ENCODE peak calls at places on chromosomes 16 and 17, in five cellular contexts. D is sigmoid colon, C is nephron progenitor cell, M is testis, T is AG04449. F is an unnamed sample.

GRCh38 chr16:10741844-10742243 is 1.8 kb upstream of the NUBP1 start:
- DNase-seq in D (peak; percentile 82), C (no peak), M (no peak), T (no peak), F (no peak)

GRCh38 chr16:30633526-30633925 is 17.2 kb upstream of the PRR14 start:
- DNase-seq in D (no peak), C (no peak), M (no peak), T (no peak), F (peak; percentile 21)

GRCh38 chr16:11679250-11679649 is 11.0 kb downstream of the SNN start:
- DNase-seq in D (peak; percentile 80), C (no peak), M (peak; percentile 47), T (no peak), F (peak; percentile 65)

GRCh38 chr16:85420501-85421337 is 192.4 kb upstream of the GSE1 start:
- DNase-seq in D (peak; percentile 72), C (peak; percentile 81), M (peak; percentile 67), T (no peak), F (peak; percentile 82)

GRCh38 chr17:32461853-32462617 is 17.7 kb downstream of the PSMD11 start:
- DNase-seq in D (no peak), C (peak; percentile 74), M (peak; percentile 70), T (no peak), F (no peak)

GRCh38 chr16:89785523-89786155 is 30.8 kb downstream of the FANCA start:
- DNase-seq in D (no peak), C (no peak), M (no peak), T (no peak), F (no peak)

GRCh38 chr17:65121368-65121767 is 15.8 kb upstream of the RGS9 start:
- DNase-seq in D (no peak), C (no peak), M (no peak), T (no peak), F (no peak)

GRCh38 chr17:1907818-1908698 is 78.3 kb downstream of the RPA1 start:
- DNase-seq in D (no peak), C (peak; percentile 57), M (peak; percentile 42), T (no peak), F (no peak)

GRCh38 chr17:57530508-57530907 is 214.6 kb downstream of the CCDC182 start:
- DNase-seq in D (no peak), C (no peak), M (no peak), T (no peak), F (no peak)

GRCh38 chr17:10992097-10992496 is 154.2 kb upstream of the PIRT start:
- DNase-seq in D (no peak), C (no peak), M (no peak), T (no peak), F (no peak)

GRCh38 chr17:78999947-79000395 is 9.6 kb downstream of the CANT1 start:
- DNase-seq in D (peak; percentile 35), C (no peak), M (no peak), T (no peak), F (no peak)

DNA sequence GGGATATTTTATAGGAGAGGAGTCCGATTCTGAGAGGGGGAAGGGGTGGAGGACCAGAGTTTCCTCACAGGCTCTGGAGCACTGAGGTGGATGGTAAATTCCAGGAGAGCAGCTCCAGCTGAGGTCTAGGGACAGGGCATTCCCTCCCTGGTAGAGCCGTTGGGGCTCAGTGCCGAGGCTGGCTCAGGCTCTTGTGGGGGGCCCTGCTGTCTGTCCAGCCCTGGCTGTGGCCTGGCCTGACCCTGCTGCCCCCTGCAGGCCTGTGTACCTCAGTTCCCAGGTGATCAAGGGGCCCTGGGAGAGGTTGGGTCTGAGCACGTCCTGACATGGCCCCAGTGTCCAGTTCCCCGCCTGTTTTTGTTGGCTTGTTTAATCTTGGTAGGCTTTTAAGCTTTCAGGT is 16.8 kb downstream of the ZNF750 start:
- DNase-seq in D (no peak), C (no peak), M (no peak), T (no peak), F (peak; percentile 42)
- TF ChIP-seq CTCF in D (peak; percentile 9), C (no peak), M (no peak), T (no peak), F (peak; percentile 23)

GRCh38 chr17:7208754-7209460 is 10.7 kb downstream of the DLG4 start:
- DNase-seq in D (no peak), C (no peak), M (no peak), T (no peak), F (no peak)

GRCh38 chr17:7211512-7212277 is 7.9 kb downstream of the DLG4 start:
- DNase-seq in D (no peak), C (no peak), M (no peak), T (no peak), F (no peak)

GRCh38 chr17:7204828-7205461 is 14.7 kb downstream of the DLG4 start:
- DNase-seq in D (peak; percentile 94), C (peak; percentile 97), M (peak; percentile 89), T (no peak), F (no peak)

GRCh38 chr17:7207120-7208001 is 12.3 kb downstream of the DLG4 start:
- DNase-seq in D (no peak), C (no peak), M (peak; percentile 46), T (no peak), F (no peak)

DNA sequence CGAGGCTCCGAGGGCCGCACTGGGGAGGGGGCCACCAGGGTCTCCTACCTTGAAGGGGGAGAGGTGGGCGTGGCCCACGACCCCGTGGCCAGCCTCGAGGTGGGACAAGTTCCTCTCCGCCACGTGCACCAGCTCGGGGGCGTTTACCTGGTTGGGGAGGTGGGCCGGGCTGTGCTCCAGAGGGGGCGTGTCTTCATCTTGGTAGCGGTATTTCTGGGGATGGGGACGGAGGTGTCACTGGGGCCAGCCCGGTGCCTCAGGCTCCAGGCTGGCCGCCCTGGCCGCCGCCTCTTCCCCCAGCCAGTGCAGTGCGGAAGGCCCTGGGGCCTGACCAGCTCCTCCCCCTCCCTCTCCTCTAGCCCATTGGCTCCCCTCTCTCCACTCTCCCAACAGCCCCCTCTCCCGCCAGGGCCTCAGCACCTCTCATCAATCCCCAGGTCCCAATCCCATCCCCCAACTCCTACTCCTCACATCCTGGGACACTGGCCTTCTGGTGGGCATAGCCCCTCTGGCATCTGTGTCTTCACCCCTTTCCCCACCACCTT is 11.5 kb downstream of the DLG4 start:
- DNase-seq in D (no peak), C (peak; percentile 57), M (no peak), T (no peak), F (no peak)
- TF ChIP-seq CTCF in D (no peak), C (no peak), M (no peak), T (no peak), F (no peak)

GRCh38 chr16:28491080-28491969 is 549 bp downstream of the CLN3 start:
- DNase-seq in D (peak; percentile 77), C (peak; percentile 45), M (peak; percentile 59), T (no peak), F (no peak)
- TF ChIP-seq CTCF in D (peak; percentile 47), C (no peak), M (no peak), T (peak; percentile 40), F (peak; percentile 73)

GRCh38 chr16:47043970-47044684 is 70.7 kb upstream of the DNAJA2 start:
- DNase-seq in D (no peak), C (no peak), M (no peak), T (no peak), F (no peak)

GRCh38 chr16:47046726-47047602 is 73.5 kb upstream of the DNAJA2 start:
- DNase-seq in D (no peak), C (no peak), M (no peak), T (no peak), F (no peak)

GRCh38 chr16:47045459-47045858 is 72.0 kb upstream of the DNAJA2 start:
- DNase-seq in D (no peak), C (no peak), M (no peak), T (no peak), F (no peak)

GRCh38 chr16:47043200-47043599 is 69.7 kb upstream of the DNAJA2 start:
- DNase-seq in D (no peak), C (no peak), M (no peak), T (no peak), F (no peak)

GRCh38 chr16:47045023-47045422 is 71.5 kb upstream of the DNAJA2 start:
- DNase-seq in D (no peak), C (no peak), M (peak; percentile 28), T (no peak), F (no peak)
- TF ChIP-seq CTCF in D (no peak), C (no peak), M (no peak), T (no peak), F (peak; percentile 24)

DNA sequence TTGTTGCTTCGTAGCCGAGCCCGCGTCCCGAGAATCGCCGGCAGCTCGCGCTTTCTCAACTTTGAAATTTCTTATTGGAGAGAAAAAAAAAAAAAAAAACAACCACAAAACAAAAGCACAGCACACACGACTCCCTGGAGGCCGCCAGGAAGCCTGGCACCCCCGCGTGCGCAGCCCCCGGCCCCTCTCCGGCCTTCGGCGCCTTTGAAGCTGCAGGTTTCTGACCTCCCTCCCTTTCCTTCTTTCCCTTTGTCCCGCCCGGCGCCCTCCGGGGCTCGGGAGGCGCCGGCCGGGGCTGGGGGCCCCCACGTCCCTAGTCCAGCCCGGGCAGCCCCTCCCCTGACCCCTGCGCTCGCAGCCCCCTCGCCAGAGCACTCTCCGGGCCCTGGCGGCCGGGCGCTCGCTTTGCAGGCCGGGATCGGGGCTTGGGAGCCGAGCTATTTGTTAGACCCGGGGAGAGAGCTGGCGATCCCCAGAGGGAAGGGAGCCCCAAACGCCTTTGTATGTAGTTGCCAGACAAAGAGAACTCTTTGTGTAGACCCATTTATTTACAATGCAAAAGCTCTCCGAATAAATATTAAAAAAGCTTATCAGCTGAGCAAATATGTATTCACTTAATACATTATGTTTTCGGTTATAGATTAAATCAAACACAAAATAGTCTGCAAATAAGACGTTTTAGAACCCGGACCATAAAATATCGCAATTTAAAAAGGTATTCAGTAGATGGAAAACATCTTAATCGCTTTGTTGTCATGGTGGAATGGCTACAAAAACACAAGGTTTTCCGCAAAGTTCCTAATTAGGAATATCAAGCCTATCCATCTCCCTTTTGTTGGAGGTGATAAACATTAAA is 2.3 kb downstream of the BAHCC1 start:
- DNase-seq in D (no peak), C (peak; percentile 76), M (no peak), T (no peak), F (no peak)
- TF ChIP-seq CTCF in D (no peak), C (peak; percentile 44), M (no peak), T (peak; percentile 35), F (peak; percentile 56)

F was measured in chondrocyte.